ENCODE peak calls at places on chromosomes 4 and X, in four cellular contexts. One of them, this sample, is unnamed.

GRCh38 chrX:31201503-31201902 is 129.7 kb upstream of the FTHL17 start:
- DNase-seq in GM23338: no peak
- DNase-seq in OCI-LY7: no peak
- DNase-seq in HCT116: no peak
- DNase-seq in this sample: no peak

GRCh38 chr4:680931-681645 is 6.7 kb downstream of the MYL5 start:
- DNase-seq in GM23338: peak; percentile 77
- DNase-seq in OCI-LY7: no peak
- DNase-seq in HCT116: no peak
- DNase-seq in this sample: peak; percentile 66

GRCh38 chr4:169059294-169060201 is 49.5 kb upstream of the CBR4 start:
- DNase-seq in GM23338: no peak
- DNase-seq in OCI-LY7: no peak
- DNase-seq in HCT116: no peak
- DNase-seq in this sample: peak; percentile 82

GRCh38 chr4:2250003-2250763 is 8.3 kb upstream of the HAUS3 start:
- DNase-seq in GM23338: no peak
- DNase-seq in OCI-LY7: no peak
- DNase-seq in HCT116: no peak
- DNase-seq in this sample: no peak

GRCh38 chrX:74248889-74249288 is 55.1 kb upstream of the ZCCHC13 start:
- DNase-seq in GM23338: peak; percentile 67
- DNase-seq in OCI-LY7: no peak
- DNase-seq in HCT116: no peak
- DNase-seq in this sample: peak; percentile 24

GRCh38 chr4:47373174-47373573 is 90.3 kb downstream of the COMMD8 start:
- DNase-seq in GM23338: no peak
- DNase-seq in OCI-LY7: no peak
- DNase-seq in HCT116: no peak
- DNase-seq in this sample: no peak

GRCh38 chrX:109974906-109975655 is 27.8 kb upstream of the TMEM164 start:
- DNase-seq in GM23338: no peak
- DNase-seq in OCI-LY7: no peak
- DNase-seq in HCT116: no peak
- DNase-seq in this sample: no peak

GRCh38 chrX:133297284-133297683 is 79.1 kb upstream of the TFDP3 start:
- DNase-seq in GM23338: no peak
- DNase-seq in OCI-LY7: no peak
- DNase-seq in HCT116: no peak
- DNase-seq in this sample: peak; percentile 76

GRCh38 chr4:175412744-175413143 is 399.3 kb downstream of the GPM6A start:
- DNase-seq in GM23338: no peak
- DNase-seq in OCI-LY7: no peak
- DNase-seq in HCT116: no peak
- DNase-seq in this sample: peak; percentile 76

GRCh38 chrX:37454537-37455285 is 105.5 kb downstream of the PRRG1 start:
- DNase-seq in GM23338: peak; percentile 25
- DNase-seq in OCI-LY7: no peak
- DNase-seq in HCT116: peak; percentile 73
- DNase-seq in this sample: peak; percentile 26

GRCh38 chr4:109631709-109632108 is 71.5 kb downstream of the CASP6 start:
- DNase-seq in GM23338: peak; percentile 39
- DNase-seq in OCI-LY7: no peak
- DNase-seq in HCT116: no peak
- DNase-seq in this sample: peak; percentile 4

GRCh38 chr4:173436149-173436579 is 37.2 kb upstream of the SCRG1 start:
- DNase-seq in GM23338: peak; percentile 33
- DNase-seq in OCI-LY7: no peak
- DNase-seq in HCT116: no peak
- DNase-seq in this sample: peak; percentile 91

GRCh38 chr4:90904018-90904417 is 776.8 kb downstream of the CCSER1 start:
- DNase-seq in GM23338: peak; percentile 28
- DNase-seq in OCI-LY7: no peak
- DNase-seq in HCT116: no peak
- DNase-seq in this sample: no peak

GRCh38 chrX:103211012-103211715 is 3.7 kb upstream of the BEX4 start:
- DNase-seq in GM23338: peak; percentile 76
- DNase-seq in OCI-LY7: peak; percentile 43
- DNase-seq in HCT116: peak; percentile 10
- DNase-seq in this sample: peak; percentile 58

GRCh38 chr4:175306436-175306835 is 388.3 kb downstream of the ADAM29 start:
- DNase-seq in GM23338: no peak
- DNase-seq in OCI-LY7: no peak
- DNase-seq in HCT116: no peak
- DNase-seq in this sample: no peak

GRCh38 chr4:14233126-14233525 is 605.6 kb upstream of the BOD1L1 start:
- DNase-seq in GM23338: no peak
- DNase-seq in OCI-LY7: no peak
- DNase-seq in HCT116: no peak
- DNase-seq in this sample: no peak

GRCh38 chrX:69501433-69501832 is 2.7 kb upstream of the NALF2 start:
- DNase-seq in GM23338: peak; percentile 76
- DNase-seq in OCI-LY7: peak; percentile 72
- DNase-seq in HCT116: peak; percentile 48
- DNase-seq in this sample: no peak

GRCh38 chr4:128461300-128462103 is 173.9 kb upstream of the PGRMC2 start:
- DNase-seq in GM23338: no peak
- DNase-seq in OCI-LY7: no peak
- DNase-seq in HCT116: no peak
- DNase-seq in this sample: peak; percentile 93

GRCh38 chr4:121822796-121823504 is 733 bp downstream of the CCNA2 start:
- DNase-seq in GM23338: peak; percentile 40
- DNase-seq in OCI-LY7: peak; percentile 74
- DNase-seq in HCT116: no peak
- DNase-seq in this sample: peak; percentile 64

GRCh38 chrX:153926594-153926862 is 464 bp upstream of the ARHGAP4 start:
- DNase-seq in GM23338: peak; percentile 55
- DNase-seq in OCI-LY7: no peak
- DNase-seq in HCT116: no peak
- DNase-seq in this sample: no peak

GRCh38 chr4:101693842-101694398 is 96.6 kb upstream of the BANK1 start:
- DNase-seq in GM23338: no peak
- DNase-seq in OCI-LY7: no peak
- DNase-seq in HCT116: no peak
- DNase-seq in this sample: no peak

GRCh38 chr4:89836031-89836777 is 757 bp downstream of the SNCA start:
- DNase-seq in GM23338: peak; percentile 61
- DNase-seq in OCI-LY7: no peak
- DNase-seq in HCT116: no peak
- DNase-seq in this sample: peak; percentile 3

GRCh38 chr4:89838005-89838404 is 1.0 kb upstream of the SNCA start:
- DNase-seq in GM23338: peak; percentile 47
- DNase-seq in OCI-LY7: no peak
- DNase-seq in HCT116: no peak
- DNase-seq in this sample: peak; percentile 12

GRCh38 chr4:89836897-89837384 is at the start of gene SNCA:
- DNase-seq in GM23338: peak; percentile 93
- DNase-seq in OCI-LY7: no peak
- DNase-seq in HCT116: no peak
- DNase-seq in this sample: peak; percentile 67

GRCh38 chr4:89839558-89839957 is 2.6 kb upstream of the SNCA start:
- DNase-seq in GM23338: no peak
- DNase-seq in OCI-LY7: no peak
- DNase-seq in HCT116: no peak
- DNase-seq in this sample: no peak

DNA sequence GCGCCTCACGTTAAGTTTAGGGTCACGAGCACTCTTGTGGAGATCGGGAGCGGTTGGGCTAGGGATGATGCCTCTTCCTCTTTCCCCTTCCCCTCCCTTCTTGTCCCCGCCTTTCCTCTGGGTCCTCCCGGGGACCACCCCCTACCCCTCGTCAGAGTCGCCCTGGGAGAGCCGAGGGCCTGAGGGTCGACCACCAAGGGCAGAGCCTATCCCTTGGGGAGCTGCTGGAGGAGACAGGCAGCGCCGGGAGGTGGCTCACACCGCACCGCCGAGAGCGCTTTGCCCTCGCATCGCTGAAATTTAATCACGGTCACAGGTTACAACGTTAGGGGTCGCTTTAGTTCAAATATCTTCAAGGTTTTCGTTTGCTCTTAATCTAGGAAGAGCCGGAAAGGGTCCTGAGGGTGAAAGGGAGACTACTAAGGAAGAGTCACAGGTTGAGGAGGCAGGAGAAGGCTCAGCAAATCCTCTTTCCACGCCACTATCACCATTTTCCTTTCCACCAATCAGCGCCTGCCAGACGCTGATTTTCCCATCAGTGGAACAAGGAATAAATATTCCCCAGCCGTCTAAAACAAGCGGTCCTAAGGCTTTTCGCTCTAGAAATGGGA is 529 bp upstream of the SNCA start:
- DNase-seq in GM23338: no peak
- DNase-seq in OCI-LY7: no peak
- DNase-seq in HCT116: no peak
- DNase-seq in this sample: peak; percentile 20
- TF ChIP-seq EZH2phosphoT487 in GM23338: no peak
- TF ChIP-seq EZH2phosphoT487 in OCI-LY7: no peak
- TF ChIP-seq EZH2phosphoT487 in HCT116: no peak
- TF ChIP-seq EZH2phosphoT487 in this sample: no peak

DNA sequence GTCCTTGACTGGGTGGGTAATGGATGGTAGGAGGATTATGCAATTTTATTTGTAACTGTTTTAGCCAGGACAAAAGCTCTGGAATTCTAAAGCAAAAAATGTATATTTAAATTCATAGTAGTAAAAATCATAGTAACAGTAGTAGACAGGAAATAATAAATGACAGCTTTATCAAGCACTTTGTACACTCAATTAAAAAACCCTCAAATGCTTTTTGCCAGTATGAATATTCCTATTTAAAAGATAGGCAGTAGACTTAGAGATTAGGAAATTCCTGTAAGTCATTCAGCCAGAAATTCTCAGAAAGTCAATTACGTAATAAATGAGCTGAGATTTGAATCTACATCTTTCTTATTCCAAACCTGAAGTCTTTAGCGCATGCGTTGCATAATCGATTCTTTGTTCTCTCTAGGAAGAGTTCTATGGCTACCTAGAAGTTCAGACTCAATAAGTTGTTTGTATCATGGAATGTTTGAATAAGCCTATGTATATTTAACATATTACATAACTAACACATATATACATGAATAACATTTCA is 2.5 kb downstream of the AADAT start:
- DNase-seq in GM23338: no peak
- DNase-seq in OCI-LY7: no peak
- DNase-seq in HCT116: no peak
- DNase-seq in this sample: peak; percentile 7
- H2AFZ ChIP-seq in GM23338: no peak overlapping the region
- H2AFZ ChIP-seq in OCI-LY7: no peak overlapping the region
- H2AFZ ChIP-seq in HCT116: no peak overlapping the region
- H2AFZ ChIP-seq in this sample: no peak overlapping the region

GRCh38 chr4:22739933-22740332 is 47.2 kb downstream of the GBA3 start:
- DNase-seq in GM23338: no peak
- DNase-seq in OCI-LY7: no peak
- DNase-seq in HCT116: no peak
- DNase-seq in this sample: no peak
- TF ChIP-seq EZH2phosphoT487 in GM23338: no peak
- TF ChIP-seq EZH2phosphoT487 in OCI-LY7: no peak
- TF ChIP-seq EZH2phosphoT487 in HCT116: no peak
- TF ChIP-seq EZH2phosphoT487 in this sample: no peak

GRCh38 chr4:139886798-139887197 is 221.2 kb downstream of the MGST2 start:
- DNase-seq in GM23338: no peak
- DNase-seq in OCI-LY7: no peak
- DNase-seq in HCT116: no peak
- DNase-seq in this sample: no peak
- H2AFZ ChIP-seq in GM23338: no peak overlapping the region
- H2AFZ ChIP-seq in OCI-LY7: no peak overlapping the region
- H2AFZ ChIP-seq in HCT116: no peak overlapping the region
- H2AFZ ChIP-seq in this sample: peak overlapping the region; percentile 64

GRCh38 chrX:100872161-100872560 is 2.0 kb downstream of the NOX1 start:
- DNase-seq in GM23338: no peak
- DNase-seq in OCI-LY7: no peak
- DNase-seq in HCT116: no peak
- DNase-seq in this sample: peak; percentile 4

GRCh38 chrX:100864967-100865366 is 9.2 kb downstream of the NOX1 start:
- DNase-seq in GM23338: no peak
- DNase-seq in OCI-LY7: no peak
- DNase-seq in HCT116: no peak
- DNase-seq in this sample: peak; percentile 54

GRCh38 chrX:100874240-100874798 is at the start of gene NOX1:
- DNase-seq in GM23338: no peak
- DNase-seq in OCI-LY7: no peak
- DNase-seq in HCT116: no peak
- DNase-seq in this sample: no peak

GRCh38 chrX:100868273-100868672 is 5.9 kb downstream of the NOX1 start:
- DNase-seq in GM23338: no peak
- DNase-seq in OCI-LY7: no peak
- DNase-seq in HCT116: no peak
- DNase-seq in this sample: no peak

GRCh38 chrX:100870527-100870926 is 3.6 kb downstream of the NOX1 start:
- DNase-seq in GM23338: no peak
- DNase-seq in OCI-LY7: no peak
- DNase-seq in HCT116: no peak
- DNase-seq in this sample: no peak
- TF ChIP-seq EZH2phosphoT487 in GM23338: no peak
- TF ChIP-seq EZH2phosphoT487 in OCI-LY7: no peak
- TF ChIP-seq EZH2phosphoT487 in HCT116: no peak
- TF ChIP-seq EZH2phosphoT487 in this sample: no peak

GRCh38 chrX:151031365-151031975 is 48.3 kb downstream of the HMGB3 start:
- DNase-seq in GM23338: no peak
- DNase-seq in OCI-LY7: no peak
- DNase-seq in HCT116: no peak
- DNase-seq in this sample: no peak

GRCh38 chrX:151030845-151031244 is 47.7 kb downstream of the HMGB3 start:
- DNase-seq in GM23338: no peak
- DNase-seq in OCI-LY7: no peak
- DNase-seq in HCT116: no peak
- DNase-seq in this sample: no peak
- H2AFZ ChIP-seq in GM23338: no peak overlapping the region
- H2AFZ ChIP-seq in OCI-LY7: no peak overlapping the region
- H2AFZ ChIP-seq in HCT116: no peak overlapping the region
- H2AFZ ChIP-seq in this sample: no peak overlapping the region

GRCh38 chr4:184120549-184121127 is 97.0 kb downstream of the ENPP6 start:
- DNase-seq in GM23338: no peak
- DNase-seq in OCI-LY7: no peak
- DNase-seq in HCT116: no peak
- DNase-seq in this sample: no peak

GRCh38 chr4:184118516-184118915 is 99.2 kb downstream of the ENPP6 start:
- DNase-seq in GM23338: no peak
- DNase-seq in OCI-LY7: no peak
- DNase-seq in HCT116: no peak
- DNase-seq in this sample: no peak

GRCh38 chr4:184126800-184127199 is 90.9 kb downstream of the ENPP6 start:
- DNase-seq in GM23338: no peak
- DNase-seq in OCI-LY7: no peak
- DNase-seq in HCT116: no peak
- DNase-seq in this sample: no peak

GRCh38 chr4:184117662-184118199 is 99.9 kb downstream of the ENPP6 start:
- DNase-seq in GM23338: no peak
- DNase-seq in OCI-LY7: no peak
- DNase-seq in HCT116: no peak
- DNase-seq in this sample: no peak

GRCh38 chr4:184123009-184123408 is 94.7 kb downstream of the ENPP6 start:
- DNase-seq in GM23338: no peak
- DNase-seq in OCI-LY7: no peak
- DNase-seq in HCT116: no peak
- DNase-seq in this sample: no peak
- TF ChIP-seq EZH2phosphoT487 in GM23338: no peak
- TF ChIP-seq EZH2phosphoT487 in OCI-LY7: no peak
- TF ChIP-seq EZH2phosphoT487 in HCT116: no peak
- TF ChIP-seq EZH2phosphoT487 in this sample: no peak